ENCODE peak calls at places on chromosomes 3 and 15, in four cellular contexts. J is A549, W is psoas muscle, H is aorta. R is an unnamed sample.

GRCh38 chr3:99842826-99843589 is 25.3 kb downstream of the CMSS1 start:
- DNase-seq in J (peak; percentile 53), W (no peak), H (no peak), R (no peak)

GRCh38 chr3:192892981-192893827 is 24.5 kb downstream of the MB21D2 start:
- DNase-seq in J (peak; percentile 90), W (peak; percentile 53), H (no peak), R (peak; percentile 83)

GRCh38 chr15:78102741-78103140 is 10.4 kb downstream of the SH2D7 start:
- DNase-seq in J (no peak), W (no peak), H (no peak), R (no peak)

GRCh38 chr3:161314836-161315391 is 56.4 kb downstream of the SPTSSB start:
- DNase-seq in J (no peak), W (no peak), H (no peak), R (no peak)

GRCh38 chr15:72785452-72786243 is 2.1 kb upstream of the ADPGK start:
- DNase-seq in J (no peak), W (peak; percentile 65), H (no peak), R (no peak)

GRCh38 chr15:88257311-88257901 is 867 bp upstream of the NTRK3 start:
- DNase-seq in J (no peak), W (no peak), H (peak; percentile 84), R (no peak)

GRCh38 chr3:148737104-148737525 is 39.4 kb downstream of the AGTR1 start:
- DNase-seq in J (peak; percentile 64), W (no peak), H (no peak), R (peak; percentile 88)

GRCh38 chr3:139491966-139492365 is 15.7 kb upstream of the RBP2 start:
- DNase-seq in J (peak; percentile 3), W (no peak), H (no peak), R (no peak)

GRCh38 chr3:129534428-129535027 is 6.1 kb downstream of the RHO start:
- DNase-seq in J (no peak), W (no peak), H (no peak), R (peak; percentile 47)

GRCh38 chr15:90496791-90497190 is 32.9 kb upstream of the CRTC3 start:
- DNase-seq in J (no peak), W (no peak), H (no peak), R (no peak)

GRCh38 chr3:71489315-71489761 is 94.2 kb downstream of the FOXP1 start:
- DNase-seq in J (no peak), W (no peak), H (no peak), R (no peak)

GRCh38 chr3:177336841-177337430 is 139.7 kb upstream of the TBL1XR1 start:
- DNase-seq in J (no peak), W (no peak), H (no peak), R (no peak)

GRCh38 chr3:180180795-180181194 is 144.1 kb upstream of the PEX5L start:
- DNase-seq in J (no peak), W (no peak), H (no peak), R (no peak)

GRCh38 chr3:127978636-127979035 is 63.6 kb downstream of the KBTBD12 start:
- DNase-seq in J (no peak), W (no peak), H (no peak), R (no peak)

GRCh38 chr15:89772933-89773583 is 3.1 kb upstream of the MESP2 start:
- DNase-seq in J (peak; percentile 63), W (no peak), H (no peak), R (no peak)

GRCh38 chr3:100087203-100087602 is 27.1 kb downstream of the FILIP1L start:
- DNase-seq in J (no peak), W (no peak), H (no peak), R (no peak)

GRCh38 chr15:79431636-79432344 is at the start of gene MINAR1:
- DNase-seq in J (peak; percentile 50), W (no peak), H (peak; percentile 81), R (peak; percentile 59)

GRCh38 chr3:185807455-185808068 is 17.3 kb downstream of the IGF2BP2 start:
- DNase-seq in J (peak; percentile 33), W (no peak), H (no peak), R (no peak)

GRCh38 chr3:52373676-52374075 is 57.6 kb downstream of the DNAH1 start:
- DNase-seq in J (no peak), W (no peak), H (no peak), R (no peak)

GRCh38 chr3:171193693-171194092 is 167.2 kb upstream of the SLC2A2 start:
- DNase-seq in J (no peak), W (no peak), H (no peak), R (no peak)

GRCh38 chr3:41961061-41961749 is 698 bp downstream of the ULK4 start:
- DNase-seq in J (peak; percentile 51), W (peak; percentile 71), H (peak; percentile 82), R (peak; percentile 51)

GRCh38 chr3:11613851-11614491 is 29.7 kb downstream of the VGLL4 start:
- DNase-seq in J (no peak), W (peak; percentile 43), H (no peak), R (no peak)

GRCh38 chr15:51621917-51622268 is 678 bp downstream of the DMXL2 start:
- DNase-seq in J (peak; percentile 69), W (peak; percentile 58), H (peak; percentile 80), R (peak; percentile 45)

DNA sequence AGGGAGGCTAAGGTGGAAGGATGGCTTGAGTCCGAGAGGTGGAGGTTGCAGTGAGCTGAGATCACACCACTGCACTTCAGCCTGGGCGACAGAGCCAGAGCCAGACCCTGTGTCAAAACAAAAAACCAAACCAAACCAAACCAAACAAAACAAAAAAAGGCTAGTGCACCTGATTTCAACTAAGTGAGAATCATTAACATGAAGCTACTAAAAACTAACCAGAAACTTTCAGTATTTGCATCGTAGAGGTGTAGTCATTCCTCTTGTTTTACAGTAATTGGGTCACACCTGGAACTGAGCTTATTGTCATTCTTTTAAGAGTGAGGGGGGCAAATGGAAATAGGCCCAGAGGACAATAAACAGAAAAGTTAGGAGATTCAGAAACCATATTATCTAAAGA is 58.5 kb downstream of the ST6GAL1 start:
- DNase-seq in J (no peak), W (no peak), H (no peak), R (no peak)
- H3K27ac ChIP-seq in J (no peak overlapping the region), W (no peak overlapping the region), H (no peak overlapping the region), R (no peak overlapping the region)

GRCh38 chr15:27696530-27696929 is 402.6 kb downstream of the OCA2 start:
- DNase-seq in J (no peak), W (no peak), H (no peak), R (no peak)

GRCh38 chr15:27701956-27702355 is 397.2 kb downstream of the OCA2 start:
- DNase-seq in J (no peak), W (no peak), H (no peak), R (no peak)

GRCh38 chr15:27706300-27706699 is 392.8 kb downstream of the OCA2 start:
- DNase-seq in J (no peak), W (no peak), H (no peak), R (no peak)

GRCh38 chr15:27704939-27705514 is 394.1 kb downstream of the OCA2 start:
- DNase-seq in J (no peak), W (no peak), H (no peak), R (no peak)

DNA sequence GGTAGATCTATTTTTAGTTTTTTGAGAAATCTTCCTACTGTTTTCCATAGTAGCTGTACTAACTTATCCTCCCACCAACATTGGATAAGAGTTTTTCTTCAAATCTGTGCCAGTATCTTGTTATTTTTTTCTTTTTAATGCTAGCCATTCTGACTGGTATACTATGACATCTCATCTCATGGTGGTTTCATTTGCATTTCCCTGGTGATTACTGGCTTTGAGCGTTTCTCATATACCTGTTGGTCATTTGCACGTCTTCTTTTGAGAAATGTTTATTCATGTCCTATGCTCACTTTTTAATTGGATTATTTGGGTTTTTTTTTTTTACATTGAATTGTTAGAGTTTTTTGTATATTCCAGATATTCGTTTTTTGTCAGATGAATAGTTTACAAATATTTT is 398.1 kb downstream of the OCA2 start:
- DNase-seq in J (no peak), W (no peak), H (no peak), R (no peak)
- H3K9me3 ChIP-seq in J (no peaks in the 10 kb centered on the region), W (no peaks in the 10 kb centered on the region), H (peaks cover 2% of the 10 kb centered on the region), R (no peaks in the 10 kb centered on the region)

DNA sequence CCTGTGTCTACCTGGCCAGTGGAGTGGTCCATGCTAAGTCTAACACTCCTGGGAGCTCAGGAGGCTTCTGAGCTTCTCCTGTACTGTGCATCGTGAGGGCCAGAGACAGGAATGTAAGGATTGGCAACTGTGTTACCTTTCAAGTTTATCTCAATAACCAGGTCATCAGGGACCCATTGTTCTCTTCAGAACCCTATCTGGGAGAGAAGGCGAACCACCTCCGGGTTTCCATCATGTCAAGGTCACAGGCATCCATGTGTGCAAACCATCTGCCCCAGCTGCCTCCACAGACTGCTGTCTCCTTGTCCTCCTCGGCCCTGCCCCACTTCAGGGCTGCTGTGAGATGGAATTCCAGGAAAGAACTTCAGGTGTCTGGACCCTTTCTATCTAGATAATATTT is 5.9 kb downstream of the ANKRD63 start:
- DNase-seq in J (no peak), W (no peak), H (no peak), R (no peak)
- H3K27ac ChIP-seq in J (no peak overlapping the region), W (no peak overlapping the region), H (no peak overlapping the region), R (no peak overlapping the region)

GRCh38 chr15:25171111-25171811 is 216.5 kb downstream of the SNRPN start:
- DNase-seq in J (no peak), W (peak; percentile 35), H (peak; percentile 58), R (no peak)

GRCh38 chr15:25171856-25172687 is 217.3 kb downstream of the SNRPN start:
- DNase-seq in J (no peak), W (peak; percentile 28), H (peak; percentile 59), R (peak; percentile 3)

GRCh38 chr15:25169318-25169717 is 214.5 kb downstream of the SNRPN start:
- DNase-seq in J (no peak), W (no peak), H (peak; percentile 42), R (no peak)

GRCh38 chr15:25170781-25171110 is 216.0 kb downstream of the SNRPN start:
- DNase-seq in J (no peak), W (no peak), H (no peak), R (peak; percentile 8)

GRCh38 chr15:25170113-25170731 is 215.4 kb downstream of the SNRPN start:
- DNase-seq in J (no peak), W (peak; percentile 41), H (peak; percentile 63), R (no peak)
- H3K9me3 ChIP-seq in J (no peaks in the 10 kb centered on the region), W (peaks cover 17% of the 10 kb centered on the region), H (peaks cover 5% of the 10 kb centered on the region), R (peaks cover 13% of the 10 kb centered on the region)

GRCh38 chr3:38534604-38535003 is 38.5 kb downstream of the EXOG start:
- DNase-seq in J (no peak), W (no peak), H (no peak), R (no peak)

GRCh38 chr3:38533285-38533994 is 37.3 kb downstream of the EXOG start:
- DNase-seq in J (no peak), W (no peak), H (no peak), R (no peak)

GRCh38 chr3:38534180-38534579 is 38.0 kb downstream of the EXOG start:
- DNase-seq in J (no peak), W (no peak), H (no peak), R (no peak)

GRCh38 chr3:38528457-38528856 is 32.3 kb downstream of the EXOG start:
- DNase-seq in J (peak; percentile 44), W (no peak), H (no peak), R (no peak)

GRCh38 chr3:38532529-38532928 is 36.4 kb downstream of the EXOG start:
- DNase-seq in J (no peak), W (no peak), H (no peak), R (no peak)
- H3K27ac ChIP-seq in J (no peak overlapping the region), W (no peak overlapping the region), H (no peak overlapping the region), R (no peak overlapping the region)

GRCh38 chr3:110456438-110457138 is 615.0 kb upstream of the NECTIN3 start:
- DNase-seq in J (no peak), W (no peak), H (no peak), R (no peak)
- H3K9me3 ChIP-seq in J (no peaks in the 10 kb centered on the region), W (no peaks in the 10 kb centered on the region), H (no peaks in the 10 kb centered on the region), R (no peaks in the 10 kb centered on the region)